ENCODE peak calls at places on chromosomes 16 and 17, in six cellular contexts. K, D, P, N, F and R are unnamed samples. For H3K36me3, the result is how much of the 10 kb centered on the place peaks cover.

GRCh38 chr17:29595107-29595942 is 2.4 kb downstream of the ANKRD13B start:
- DNase-seq in F (peak), K (no peak), N (no peak), D (no peak), P (peak), R (peak)

GRCh38 chr17:69477900-69478266 is 63.4 kb downstream of the MAP2K6 start:
- DNase-seq in N (no peak), F (no peak), D (no peak), P (no peak), K (no peak), R (no peak)

GRCh38 chr16:27482397-27483082 is 67.2 kb downstream of the GTF3C1 start:
- DNase-seq in P (no peak), K (no peak), N (no peak), F (no peak), D (no peak), R (no peak)

GRCh38 chr17:50148226-50149098 is 2.0 kb downstream of the PPP1R9B start:
- DNase-seq in F (peak), K (no peak), N (peak), P (peak), D (no peak), R (peak)

GRCh38 chr17:9900744-9901143 is 4.3 kb downstream of the RCVRN start:
- DNase-seq in F (peak), K (no peak), P (peak), D (no peak), N (peak), R (no peak)

GRCh38 chr17:20059728-20060188 is 50.6 kb downstream of the SPECC1 start:
- DNase-seq in F (peak), P (peak), K (no peak), D (no peak), N (peak), R (no peak)

GRCh38 chr16:55732496-55732895 is 76.7 kb downstream of the SLC6A2 start:
- DNase-seq in D (no peak), F (no peak), K (no peak), P (no peak), N (no peak), R (no peak)

GRCh38 chr17:923633-924032 is 55.9 kb downstream of the NXN start:
- DNase-seq in D (no peak), K (no peak), N (no peak), F (no peak), P (no peak), R (no peak)

GRCh38 chr17:57016764-57017116 is 38.8 kb downstream of the SCPEP1 start:
- DNase-seq in F (peak), N (peak), P (peak), K (no peak), D (no peak), R (peak)

GRCh38 chr16:29767062-29767461 is 11.0 kb upstream of the ZG16 start:
- DNase-seq in N (no peak), D (no peak), P (no peak), K (no peak), F (no peak), R (no peak)

GRCh38 chr16:6970171-6970857 is 362.3 kb upstream of the RBFOX1 start:
- DNase-seq in N (no peak), K (no peak), P (no peak), D (no peak), F (no peak), R (no peak)

GRCh38 chr17:39782980-39783379 is 45.2 kb downstream of the GRB7 start:
- DNase-seq in K (no peak), F (no peak), P (no peak), D (no peak), N (peak), R (no peak)

GRCh38 chr17:2706911-2707510 is 4.6 kb downstream of the CLUH start:
- DNase-seq in N (no peak), P (no peak), K (no peak), F (no peak), D (no peak), R (no peak)

GRCh38 chr16:56332464-56333079 is 92.8 kb downstream of the AMFR start:
- DNase-seq in D (no peak), F (peak), K (no peak), P (peak), N (peak), R (peak)

GRCh38 chr16:324451-325334 is 27.8 kb downstream of the AXIN1 start:
- DNase-seq in K (no peak), D (no peak), P (no peak), F (no peak), N (peak), R (no peak)

GRCh38 chr16:30137897-30138296 is 14.9 kb upstream of the MAPK3 start:
- DNase-seq in D (no peak), F (no peak), K (no peak), N (no peak), P (no peak), R (no peak)

GRCh38 chr16:11564046-11564926 is 22.4 kb downstream of the LITAF start:
- DNase-seq in D (no peak), F (no peak), N (no peak), P (no peak), K (no peak), R (no peak)

GRCh38 chr16:3490911-3491629 is 4.2 kb downstream of the C16orf90 start:
- DNase-seq in F (no peak), P (no peak), D (no peak), K (no peak), N (no peak), R (no peak)

GRCh38 chr16:75087040-75087979 is 29.3 kb downstream of the LDHD start:
- DNase-seq in K (no peak), N (no peak), F (peak), D (no peak), P (peak), R (no peak)

GRCh38 chr17:13421581-13421980 is 180.1 kb downstream of the HS3ST3A1 start:
- DNase-seq in K (no peak), F (no peak), P (no peak), N (no peak), D (no peak), R (no peak)

GRCh38 chr17:17320188-17320910 is 17.2 kb downstream of the NT5M start:
- DNase-seq in K (no peak), D (no peak), P (no peak), F (no peak), N (no peak), R (no peak)

GRCh38 chr16:20844588-20844987 is 38.3 kb downstream of the REXO5 start:
- DNase-seq in P (no peak), D (no peak), K (no peak), F (no peak), N (no peak), R (no peak)

GRCh38 chr16:75343311-75343710 is 90.0 kb downstream of the CFDP1 start:
- DNase-seq in D (no peak), F (no peak), K (no peak), N (no peak), P (no peak), R (no peak)

GRCh38 chr16:19717319-19717718 is 708 bp downstream of the KNOP1 start:
- DNase-seq in N (no peak), D (no peak), F (no peak), P (peak), K (peak), R (peak)

GRCh38 chr16:84821179-84821578 is 1.4 kb downstream of the CRISPLD2 start:
- DNase-seq in K (no peak), F (no peak), P (no peak), D (no peak), N (no peak), R (no peak)

GRCh38 chr17:73943416-73943770 is 260.1 kb upstream of the RPL38 start:
- DNase-seq in K (no peak), P (no peak), F (no peak), D (no peak), N (no peak), R (no peak)

DNA sequence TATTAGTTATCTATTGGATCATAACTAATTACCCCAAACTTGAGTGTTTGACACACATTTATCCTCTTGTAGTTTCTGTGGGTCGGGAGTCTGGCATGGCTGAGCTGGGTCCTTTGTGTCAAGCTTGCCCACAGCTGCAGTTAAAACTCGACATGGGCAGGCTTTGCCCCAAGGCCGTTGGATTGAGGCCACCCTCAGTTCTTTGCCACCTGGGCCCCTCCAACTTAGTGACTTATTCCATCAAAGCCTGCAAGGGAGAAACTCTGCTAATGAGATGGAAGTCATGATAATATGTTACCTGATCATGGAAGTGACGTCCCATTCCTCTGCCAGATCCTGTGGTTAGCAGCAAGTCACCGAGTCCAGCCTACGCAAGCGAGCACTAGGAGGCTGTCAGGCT is 17.2 kb downstream of the TBCD start:
- DNase-seq in N (no peak), F (no peak), D (no peak), K (no peak), P (no peak), R (no peak)
- H3K36me3 ChIP-seq in N (under half), F (under half), D (under half), K (half or more), P (under half), R (under half)

GRCh38 chr17:32349854-32350661 is at the start of gene ZNF207:
- DNase-seq in D (peak), F (peak), P (peak), N (peak), K (peak), R (peak)
- H2BK5ac ChIP-seq in D (peak), F (peak), P (peak), N (peak), K (peak), R (peak)

DNA sequence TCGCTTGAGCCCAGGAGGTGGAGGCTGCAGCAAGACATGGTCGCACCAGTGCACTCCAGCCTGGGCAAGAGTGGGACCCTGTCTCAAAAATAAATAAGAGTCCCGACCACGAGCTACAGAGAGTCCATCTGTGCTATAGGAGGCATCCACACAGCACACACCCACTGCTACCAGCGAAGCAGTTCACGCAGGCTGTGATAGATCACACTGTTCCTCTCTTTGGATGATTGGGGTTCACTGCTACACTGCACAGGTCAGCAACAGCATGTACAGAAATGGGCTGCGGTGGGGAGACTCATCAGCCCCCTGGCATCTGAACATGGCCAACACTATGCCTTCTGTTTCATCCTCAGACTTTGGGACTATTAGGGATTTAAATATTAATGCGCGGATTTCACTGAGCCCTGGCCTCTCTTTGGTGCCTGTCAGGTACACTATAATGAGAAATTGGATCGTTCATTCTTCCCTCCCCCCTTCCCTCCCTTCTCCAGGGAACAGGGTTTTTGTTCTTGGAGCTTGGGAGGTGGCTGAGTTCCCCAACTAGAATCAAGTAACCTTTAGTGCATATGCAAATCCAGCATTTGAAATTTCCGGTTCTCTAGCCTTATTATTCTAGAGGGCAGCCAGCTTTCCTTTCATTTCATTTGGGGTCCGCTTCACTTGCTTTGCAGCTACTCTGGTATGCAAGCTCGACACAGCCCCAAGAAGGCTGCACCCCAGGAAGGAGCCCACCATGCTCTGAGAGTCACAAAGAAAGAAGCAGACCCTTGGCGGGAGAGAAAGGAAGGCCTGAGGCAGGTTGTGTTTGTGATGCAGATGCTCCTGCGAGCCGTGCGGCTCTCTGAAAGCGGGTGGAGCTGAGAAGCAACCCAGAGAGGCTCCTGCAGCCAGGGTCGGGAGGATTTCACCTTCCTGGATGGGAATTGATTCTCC is 34.1 kb downstream of the PMM2 start:
- DNase-seq in P (no peak), F (no peak), D (peak), K (peak), N (no peak), R (peak)
- H2BK120ac ChIP-seq in P (no peak), F (no peak), D (peak), K (no peak), N (no peak), R (no peak)

GRCh38 chr16:53045554-53046250 is 7.0 kb downstream of the CHD9NB start:
- DNase-seq in K (no peak), N (no peak), F (no peak), P (no peak), D (no peak), R (no peak)

GRCh38 chr16:53043986-53044571 is 8.6 kb downstream of the CHD9NB start:
- DNase-seq in F (no peak), N (peak), K (peak), D (peak), P (no peak), R (peak)

GRCh38 chr16:53042235-53042645 is 10.5 kb downstream of the CHD9NB start:
- DNase-seq in N (no peak), F (no peak), D (no peak), K (no peak), P (no peak), R (peak)

GRCh38 chr16:53041196-53041977 is 11.3 kb downstream of the CHD9NB start:
- DNase-seq in P (peak), N (no peak), D (no peak), F (peak), K (no peak), R (peak)

GRCh38 chr16:53043462-53043861 is 9.2 kb downstream of the CHD9NB start:
- DNase-seq in N (peak), P (no peak), K (no peak), F (no peak), D (no peak), R (peak)
- H3K36me3 ChIP-seq in N (under half), P (under half), K (under half), F (under half), D (under half), R (under half)